ENCODE peak calls at places on chromosomes 1 and 21, in six cellular contexts. One of them, this sample, is unnamed.

GRCh38 chr1:107748529-107748928 is 216.5 kb downstream of the VAV3 start:
- DNase-seq in progenitor cell of endocrine pancreas: no peak
- DNase-seq in stimulated activated CD4-positive, alpha-beta T cell treated with anti-CD3 and anti-CD28 coated beads, Interleukin-15, amount 100 ng/mL, for 1 hour: no peak
- DNase-seq in T-helper 9 cell: no peak
- DNase-seq in GM04504: peak; percentile 12
- DNase-seq in H9: no peak
- DNase-seq in this sample: no peak

GRCh38 chr1:158227904-158228623 is 26.2 kb upstream of the CD1A start:
- DNase-seq in T-helper 9 cell: no peak
- DNase-seq in progenitor cell of endocrine pancreas: no peak
- DNase-seq in GM04504: no peak
- DNase-seq in stimulated activated CD4-positive, alpha-beta T cell treated with anti-CD3 and anti-CD28 coated beads, Interleukin-15, amount 100 ng/mL, for 1 hour: no peak
- DNase-seq in H9: no peak
- DNase-seq in this sample: no peak

GRCh38 chr1:11046270-11046566 is 821 bp downstream of the MASP2 start:
- DNase-seq in progenitor cell of endocrine pancreas: no peak
- DNase-seq in H9: no peak
- DNase-seq in GM04504: no peak
- DNase-seq in T-helper 9 cell: no peak
- DNase-seq in stimulated activated CD4-positive, alpha-beta T cell treated with anti-CD3 and anti-CD28 coated beads, Interleukin-15, amount 100 ng/mL, for 1 hour: no peak
- DNase-seq in this sample: no peak

GRCh38 chr21:42671778-42672593 is 18.6 kb downstream of the PDE9A start:
- DNase-seq in H9: no peak
- DNase-seq in T-helper 9 cell: no peak
- DNase-seq in GM04504: no peak
- DNase-seq in progenitor cell of endocrine pancreas: no peak
- DNase-seq in stimulated activated CD4-positive, alpha-beta T cell treated with anti-CD3 and anti-CD28 coated beads, Interleukin-15, amount 100 ng/mL, for 1 hour: no peak
- DNase-seq in this sample: no peak

GRCh38 chr1:116334015-116334547 is 39.0 kb upstream of the ATP1A1 start:
- DNase-seq in progenitor cell of endocrine pancreas: no peak
- DNase-seq in stimulated activated CD4-positive, alpha-beta T cell treated with anti-CD3 and anti-CD28 coated beads, Interleukin-15, amount 100 ng/mL, for 1 hour: no peak
- DNase-seq in GM04504: no peak
- DNase-seq in T-helper 9 cell: no peak
- DNase-seq in H9: no peak
- DNase-seq in this sample: no peak

GRCh38 chr1:59664167-59664566 is 150.6 kb upstream of the HOOK1 start:
- DNase-seq in H9: no peak
- DNase-seq in T-helper 9 cell: no peak
- DNase-seq in progenitor cell of endocrine pancreas: no peak
- DNase-seq in GM04504: no peak
- DNase-seq in stimulated activated CD4-positive, alpha-beta T cell treated with anti-CD3 and anti-CD28 coated beads, Interleukin-15, amount 100 ng/mL, for 1 hour: no peak
- DNase-seq in this sample: no peak

GRCh38 chr1:43803646-43804045 is 96.3 kb downstream of the ST3GAL3 start:
- DNase-seq in T-helper 9 cell: no peak
- DNase-seq in GM04504: no peak
- DNase-seq in stimulated activated CD4-positive, alpha-beta T cell treated with anti-CD3 and anti-CD28 coated beads, Interleukin-15, amount 100 ng/mL, for 1 hour: no peak
- DNase-seq in progenitor cell of endocrine pancreas: no peak
- DNase-seq in H9: no peak
- DNase-seq in this sample: no peak

GRCh38 chr1:245988393-245989078 is 518.5 kb downstream of the SMYD3 start:
- DNase-seq in H9: no peak
- DNase-seq in T-helper 9 cell: no peak
- DNase-seq in progenitor cell of endocrine pancreas: no peak
- DNase-seq in stimulated activated CD4-positive, alpha-beta T cell treated with anti-CD3 and anti-CD28 coated beads, Interleukin-15, amount 100 ng/mL, for 1 hour: no peak
- DNase-seq in GM04504: no peak
- DNase-seq in this sample: no peak

GRCh38 chr1:100351095-100351884 is 1.0 kb upstream of the CDC14A start:
- DNase-seq in stimulated activated CD4-positive, alpha-beta T cell treated with anti-CD3 and anti-CD28 coated beads, Interleukin-15, amount 100 ng/mL, for 1 hour: peak; percentile 71
- DNase-seq in GM04504: peak; percentile 75
- DNase-seq in H9: peak; percentile 97
- DNase-seq in T-helper 9 cell: peak; percentile 83
- DNase-seq in progenitor cell of endocrine pancreas: peak; percentile 75
- DNase-seq in this sample: peak; percentile 75

GRCh38 chr1:9473032-9473792 is 66.1 kb upstream of the SLC25A33 start:
- DNase-seq in stimulated activated CD4-positive, alpha-beta T cell treated with anti-CD3 and anti-CD28 coated beads, Interleukin-15, amount 100 ng/mL, for 1 hour: no peak
- DNase-seq in progenitor cell of endocrine pancreas: no peak
- DNase-seq in H9: peak; percentile 53
- DNase-seq in GM04504: peak; percentile 87
- DNase-seq in T-helper 9 cell: no peak
- DNase-seq in this sample: no peak

GRCh38 chr1:206963119-206963712 is 7.0 kb downstream of the FCAMR start:
- DNase-seq in stimulated activated CD4-positive, alpha-beta T cell treated with anti-CD3 and anti-CD28 coated beads, Interleukin-15, amount 100 ng/mL, for 1 hour: no peak
- DNase-seq in progenitor cell of endocrine pancreas: no peak
- DNase-seq in T-helper 9 cell: no peak
- DNase-seq in GM04504: no peak
- DNase-seq in H9: no peak
- DNase-seq in this sample: no peak

GRCh38 chr1:199723557-199723956 is 304.0 kb upstream of the NR5A2 start:
- DNase-seq in T-helper 9 cell: no peak
- DNase-seq in GM04504: peak; percentile 7
- DNase-seq in progenitor cell of endocrine pancreas: no peak
- DNase-seq in H9: no peak
- DNase-seq in stimulated activated CD4-positive, alpha-beta T cell treated with anti-CD3 and anti-CD28 coated beads, Interleukin-15, amount 100 ng/mL, for 1 hour: no peak
- DNase-seq in this sample: no peak

GRCh38 chr1:56774067-56774609 is 45.1 kb downstream of the FYB2 start:
- DNase-seq in GM04504: no peak
- DNase-seq in H9: no peak
- DNase-seq in stimulated activated CD4-positive, alpha-beta T cell treated with anti-CD3 and anti-CD28 coated beads, Interleukin-15, amount 100 ng/mL, for 1 hour: no peak
- DNase-seq in progenitor cell of endocrine pancreas: no peak
- DNase-seq in T-helper 9 cell: no peak
- DNase-seq in this sample: no peak

GRCh38 chr1:54518489-54518888 is 29.5 kb upstream of the ACOT11 start:
- DNase-seq in T-helper 9 cell: no peak
- DNase-seq in GM04504: no peak
- DNase-seq in progenitor cell of endocrine pancreas: no peak
- DNase-seq in stimulated activated CD4-positive, alpha-beta T cell treated with anti-CD3 and anti-CD28 coated beads, Interleukin-15, amount 100 ng/mL, for 1 hour: no peak
- DNase-seq in H9: peak; percentile 4
- DNase-seq in this sample: no peak

GRCh38 chr1:19405195-19405760 is 80.1 kb downstream of the CAPZB start:
- DNase-seq in T-helper 9 cell: no peak
- DNase-seq in progenitor cell of endocrine pancreas: no peak
- DNase-seq in H9: no peak
- DNase-seq in stimulated activated CD4-positive, alpha-beta T cell treated with anti-CD3 and anti-CD28 coated beads, Interleukin-15, amount 100 ng/mL, for 1 hour: no peak
- DNase-seq in GM04504: no peak
- DNase-seq in this sample: no peak

GRCh38 chr1:20322081-20322824 is 31.6 kb downstream of the VWA5B1 start:
- DNase-seq in progenitor cell of endocrine pancreas: no peak
- DNase-seq in T-helper 9 cell: no peak
- DNase-seq in stimulated activated CD4-positive, alpha-beta T cell treated with anti-CD3 and anti-CD28 coated beads, Interleukin-15, amount 100 ng/mL, for 1 hour: no peak
- DNase-seq in H9: no peak
- DNase-seq in GM04504: no peak
- DNase-seq in this sample: no peak

GRCh38 chr21:42524341-42525227 is 10.9 kb downstream of the SLC37A1 start:
- DNase-seq in progenitor cell of endocrine pancreas: peak; percentile 24
- DNase-seq in stimulated activated CD4-positive, alpha-beta T cell treated with anti-CD3 and anti-CD28 coated beads, Interleukin-15, amount 100 ng/mL, for 1 hour: no peak
- DNase-seq in H9: peak; percentile 61
- DNase-seq in T-helper 9 cell: no peak
- DNase-seq in GM04504: peak; percentile 9
- DNase-seq in this sample: no peak

GRCh38 chr21:34841154-34841553 is 172.4 kb downstream of the CLIC6 start:
- DNase-seq in H9: no peak
- DNase-seq in T-helper 9 cell: no peak
- DNase-seq in progenitor cell of endocrine pancreas: no peak
- DNase-seq in GM04504: no peak
- DNase-seq in stimulated activated CD4-positive, alpha-beta T cell treated with anti-CD3 and anti-CD28 coated beads, Interleukin-15, amount 100 ng/mL, for 1 hour: no peak
- DNase-seq in this sample: no peak

GRCh38 chr1:27341525-27342252 is at the start of gene SYTL1:
- DNase-seq in H9: peak; percentile 75
- DNase-seq in T-helper 9 cell: peak; percentile 50
- DNase-seq in stimulated activated CD4-positive, alpha-beta T cell treated with anti-CD3 and anti-CD28 coated beads, Interleukin-15, amount 100 ng/mL, for 1 hour: no peak
- DNase-seq in GM04504: no peak
- DNase-seq in progenitor cell of endocrine pancreas: no peak
- DNase-seq in this sample: no peak

GRCh38 chr1:222465211-222466041 is 82.5 kb downstream of the HHIPL2 start:
- DNase-seq in H9: peak; percentile 95
- DNase-seq in progenitor cell of endocrine pancreas: peak; percentile 86
- DNase-seq in stimulated activated CD4-positive, alpha-beta T cell treated with anti-CD3 and anti-CD28 coated beads, Interleukin-15, amount 100 ng/mL, for 1 hour: peak; percentile 73
- DNase-seq in T-helper 9 cell: peak; percentile 64
- DNase-seq in GM04504: peak; percentile 95
- DNase-seq in this sample: peak; percentile 72

GRCh38 chr1:235566092-235566491 is 61.8 kb upstream of the B3GALNT2 start:
- DNase-seq in stimulated activated CD4-positive, alpha-beta T cell treated with anti-CD3 and anti-CD28 coated beads, Interleukin-15, amount 100 ng/mL, for 1 hour: no peak
- DNase-seq in H9: no peak
- DNase-seq in progenitor cell of endocrine pancreas: no peak
- DNase-seq in T-helper 9 cell: no peak
- DNase-seq in GM04504: no peak
- DNase-seq in this sample: no peak